ENCODE peak calls at places on chromosomes 3 and 15, in four cellular contexts. T, D, L and U are unnamed samples.

GRCh38 chr3:169811606-169812123 is 1.0 kb upstream of the LRRIQ4 start:
- DNase-seq in D (no peak), L (peak), T (peak), U (no peak)

GRCh38 chr3:170553788-170554620 is 31.9 kb downstream of the SLC7A14 start:
- DNase-seq in D (no peak), L (peak), T (no peak), U (no peak)

GRCh38 chr3:141552440-141552991 is 65.7 kb downstream of the RASA2 start:
- DNase-seq in T (no peak), L (no peak), D (no peak), U (no peak)

GRCh38 chr15:40069178-40070165 is 30.5 kb upstream of the SRP14 start:
- DNase-seq in D (peak), L (peak), T (no peak), U (peak)

GRCh38 chr3:128343287-128344045 is 123.2 kb downstream of the DNAJB8 start:
- DNase-seq in L (peak), D (no peak), T (no peak), U (peak)

GRCh38 chr3:33211444-33211843 is 7.2 kb downstream of the SUSD5 start:
- DNase-seq in L (peak), T (no peak), D (peak), U (no peak)

GRCh38 chr3:42020681-42021307 is 58.9 kb upstream of the ULK4 start:
- DNase-seq in D (no peak), T (no peak), L (peak), U (no peak)

GRCh38 chr15:57505056-57505713 is 86.5 kb upstream of the MYZAP start:
- DNase-seq in T (no peak), L (no peak), D (no peak), U (no peak)

GRCh38 chr15:98039596-98039995 is 79.1 kb downstream of the ARRDC4 start:
- DNase-seq in T (no peak), L (no peak), D (no peak), U (no peak)

GRCh38 chr3:43759297-43759782 is 68.6 kb downstream of the ABHD5 start:
- DNase-seq in L (peak), T (no peak), D (no peak), U (no peak)

GRCh38 chr3:25291524-25291923 is 136.5 kb upstream of the RARB start:
- DNase-seq in D (no peak), L (no peak), T (no peak), U (no peak)

GRCh38 chr3:5678844-5679243 is 491.3 kb downstream of the EDEM1 start:
- DNase-seq in D (no peak), T (no peak), L (no peak), U (no peak)

GRCh38 chr3:152405915-152406802 is 137.4 kb downstream of the MBNL1 start:
- DNase-seq in T (peak), D (peak), L (peak), U (no peak)

GRCh38 chr3:194313642-194314430 is 37.3 kb downstream of the CPN2 start:
- DNase-seq in D (no peak), T (no peak), L (no peak), U (peak)

GRCh38 chr3:64530434-64531049 is 157.3 kb downstream of the ADAMTS9 start:
- DNase-seq in L (peak), T (peak), D (no peak), U (no peak)

GRCh38 chr3:24199775-24200247 is 254.7 kb downstream of the NR1D2 start:
- DNase-seq in T (no peak), L (no peak), D (peak), U (no peak)

GRCh38 chr15:92883643-92884458 is 16.3 kb upstream of the CHD2 start:
- DNase-seq in L (peak), D (no peak), T (peak), U (no peak)

GRCh38 chr3:33236005-33236404 is 17.4 kb upstream of the SUSD5 start:
- DNase-seq in T (no peak), D (no peak), L (no peak), U (no peak)

GRCh38 chr3:188807002-188807401 is 364.8 kb upstream of the TPRG1 start:
- DNase-seq in L (peak), T (no peak), D (no peak), U (no peak)

GRCh38 chr15:93170320-93170719 is 81.3 kb upstream of the RGMA start:
- DNase-seq in T (no peak), L (no peak), D (no peak), U (no peak)

GRCh38 chr15:73637527-73637926 is 4.3 kb upstream of the NPTN start:
- DNase-seq in D (no peak), L (no peak), T (no peak), U (no peak)

GRCh38 chr3:58234516-58234931 is 3.1 kb upstream of the ABHD6 start:
- DNase-seq in T (no peak), L (peak), D (no peak), U (peak)
- TF ChIP-seq CTCF in T (no peak), L (no peak), D (no peak), U (no peak)

DNA sequence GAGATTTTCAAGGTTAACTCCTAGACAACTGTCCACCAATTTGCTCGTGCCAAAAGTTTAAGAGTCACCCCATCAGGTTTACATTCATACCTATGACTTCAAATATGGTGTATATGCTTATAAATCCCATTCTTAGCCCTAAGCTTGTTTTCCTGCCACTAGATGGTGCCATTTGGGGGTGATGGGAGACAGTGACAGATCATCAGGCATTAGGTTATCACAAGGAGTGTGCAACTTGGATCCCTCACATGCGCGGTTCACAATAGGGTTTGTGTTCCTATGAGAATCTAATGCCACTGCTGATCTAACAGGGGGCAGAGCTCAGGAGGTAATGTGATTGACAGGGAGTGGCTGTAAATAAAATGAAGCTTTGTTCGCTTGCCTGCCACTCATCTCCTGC is 182.7 kb downstream of the CNTN6 start:
- DNase-seq in D (no peak), T (no peak), L (peak), U (no peak)
- TF ChIP-seq CTCF in D (no peak), T (peak), L (peak), U (no peak)

DNA sequence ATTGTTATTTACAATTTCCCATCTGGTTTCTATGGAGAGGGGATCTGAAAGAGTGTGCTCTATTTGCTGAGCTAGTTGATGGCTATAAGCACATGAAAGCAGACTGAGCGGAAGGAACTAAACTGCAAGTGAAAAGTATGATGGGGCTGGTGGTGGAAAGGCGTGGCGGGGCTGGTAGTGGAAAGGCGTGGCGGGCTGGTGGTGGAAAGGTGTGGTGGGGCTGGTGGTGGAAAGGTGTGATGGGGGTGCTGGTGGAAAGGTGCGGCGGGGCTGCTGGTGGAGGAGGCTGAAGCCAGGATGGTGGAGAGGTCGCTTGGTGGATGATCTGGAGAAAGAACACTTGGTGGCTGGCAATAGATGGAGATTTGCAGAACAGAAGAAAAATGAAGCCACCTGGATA is 136.7 kb downstream of the FMN1 start:
- DNase-seq in D (no peak), T (no peak), L (no peak), U (no peak)
- TF ChIP-seq CTCF in D (no peak), T (no peak), L (no peak), U (no peak)

GRCh38 chr3:123272547-123272946 is 70.8 kb downstream of the SEC22A start:
- DNase-seq in T (no peak), L (peak), D (no peak), U (no peak)

GRCh38 chr3:123262868-123263267 is 61.1 kb downstream of the SEC22A start:
- DNase-seq in T (no peak), L (no peak), D (no peak), U (no peak)

GRCh38 chr3:123271466-123272159 is 69.9 kb downstream of the SEC22A start:
- DNase-seq in L (no peak), D (no peak), T (no peak), U (no peak)

GRCh38 chr3:123270818-123271217 is 69.1 kb downstream of the SEC22A start:
- DNase-seq in T (no peak), D (no peak), L (no peak), U (no peak)

GRCh38 chr3:123267821-123268220 is 66.1 kb downstream of the SEC22A start:
- DNase-seq in L (no peak), T (no peak), D (no peak), U (no peak)
- TF ChIP-seq CTCF in L (peak), T (no peak), D (no peak), U (peak)

GRCh38 chr3:123716421-123716820 is 131.6 kb upstream of the HACD2 start:
- DNase-seq in D (no peak), T (no peak), L (no peak), U (no peak)
- TF ChIP-seq CTCF in D (no peak), T (no peak), L (no peak), U (no peak)